ENCODE peak calls at places on chromosomes 2 and 18, in four cellular contexts. S is stomach, J is GM12878, F is A549. Y is an unnamed sample.
A peak's percentile ranks its signal among the peaks of the same experiment; 100 is the strongest.

GRCh38 chr2:127407091-127407490 is 11.1 kb upstream of the PROC start:
- DNase-seq in S (no peak), J (no peak), F (no peak), Y (no peak)

GRCh38 chr2:239167011-239167673 is 233.7 kb downstream of the HDAC4 start:
- DNase-seq in S (no peak), J (no peak), F (no peak), Y (peak; percentile 30)

GRCh38 chr2:205629021-205629817 is 53.1 kb upstream of the NRP2 start:
- DNase-seq in S (no peak), J (no peak), F (no peak), Y (no peak)

GRCh38 chr18:61742555-61743429 is 150.0 kb downstream of the RNF152 start:
- DNase-seq in S (no peak), J (no peak), F (no peak), Y (no peak)

GRCh38 chr18:6920099-6920955 is 190.8 kb downstream of the ARHGAP28 start:
- DNase-seq in S (peak; percentile 77), J (no peak), F (peak; percentile 63), Y (peak; percentile 73)

GRCh38 chr2:78890940-78891339 is 134.6 kb upstream of the REG3G start:
- DNase-seq in S (no peak), J (no peak), F (no peak), Y (no peak)

GRCh38 chr18:56146565-56146964 is 491.8 kb downstream of the TXNL1 start:
- DNase-seq in S (no peak), J (no peak), F (no peak), Y (no peak)

GRCh38 chr18:832085-832681 is 20.1 kb upstream of the YES1 start:
- DNase-seq in S (peak; percentile 32), J (no peak), F (peak; percentile 43), Y (peak; percentile 65)

GRCh38 chr2:230796280-230796862 is 68.4 kb upstream of the ITM2C start:
- DNase-seq in S (no peak), J (no peak), F (no peak), Y (no peak)

GRCh38 chr2:220077488-220077887 is 450.1 kb downstream of the SLC4A3 start:
- DNase-seq in S (no peak), J (no peak), F (peak; percentile 54), Y (no peak)

GRCh38 chr2:240410808-240411207 is 24.7 kb upstream of the GPC1 start:
- DNase-seq in S (no peak), J (no peak), F (no peak), Y (no peak)

GRCh38 chr2:225366731-225367130 is 32.8 kb upstream of the NYAP2 start:
- DNase-seq in S (no peak), J (no peak), F (no peak), Y (no peak)

GRCh38 chr2:225027061-225027762 is 15.1 kb downstream of the DOCK10 start:
- DNase-seq in S (no peak), J (no peak), F (no peak), Y (no peak)

GRCh38 chr2:27809761-27810241 is 38.3 kb downstream of the MRPL33 start:
- DNase-seq in S (no peak), J (no peak), F (peak; percentile 51), Y (no peak)

GRCh38 chr2:193141-193552 is 70.7 kb downstream of the SH3YL1 start:
- DNase-seq in S (no peak), J (peak; percentile 57), F (no peak), Y (no peak)

GRCh38 chr18:13464432-13465125 is 246.0 kb downstream of the LDLRAD4 start:
- DNase-seq in S (peak; percentile 39), J (peak; percentile 44), F (no peak), Y (peak; percentile 59)

GRCh38 chr2:137333386-137333972 is 568.1 kb downstream of the THSD7B start:
- DNase-seq in S (no peak), J (peak; percentile 1), F (no peak), Y (no peak)

GRCh38 chr2:61705625-61706024 is 148.2 kb downstream of the FAM161A start:
- DNase-seq in S (no peak), J (no peak), F (no peak), Y (no peak)

GRCh38 chr2:27527182-27527581 is 30.5 kb downstream of the GCKR start:
- DNase-seq in S (no peak), J (no peak), F (no peak), Y (no peak)

GRCh38 chr2:217247511-217247910 is 387.6 kb upstream of the TNP1 start:
- DNase-seq in S (peak; percentile 33), J (no peak), F (no peak), Y (no peak)

GRCh38 chr2:108583903-108584520 is 49.7 kb downstream of the LIMS1 start:
- DNase-seq in S (peak; percentile 70), J (no peak), F (peak; percentile 81), Y (peak; percentile 66)

GRCh38 chr2:27807476-27807875 is 36.0 kb downstream of the MRPL33 start:
- DNase-seq in S (peak; percentile 51), J (no peak), F (peak; percentile 62), Y (peak; percentile 32)

GRCh38 chr2:191679818-191680600 is 2.1 kb downstream of the NABP1 start:
- DNase-seq in S (no peak), J (no peak), F (peak; percentile 75), Y (no peak)

GRCh38 chr2:224159345-224159928 is 120.4 kb upstream of the SERPINE2 start:
- DNase-seq in S (no peak), J (no peak), F (no peak), Y (no peak)

GRCh38 chr2:128292599-128293425 is 25.9 kb downstream of the HS6ST1 start:
- DNase-seq in S (no peak), J (no peak), F (no peak), Y (no peak)

GRCh38 chr2:172409042-172409441 is 18.3 kb upstream of the ITGA6 start:
- DNase-seq in S (no peak), J (no peak), F (no peak), Y (no peak)

GRCh38 chr2:133570547-133570946 is 2.3 kb upstream of the NCKAP5 start:
- DNase-seq in S (no peak), J (no peak), F (no peak), Y (no peak)

GRCh38 chr18:10787293-10787901 is 261.6 kb downstream of the NAPG start:
- DNase-seq in S (peak; percentile 77), J (peak; percentile 77), F (peak; percentile 69), Y (peak; percentile 78)

GRCh38 chr2:70569559-70569958 is 15.9 kb upstream of the TGFA start:
- DNase-seq in S (no peak), J (no peak), F (no peak), Y (no peak)

GRCh38 chr18:57691363-57691762 is 69.7 kb upstream of the NARS1 start:
- DNase-seq in S (no peak), J (no peak), F (no peak), Y (no peak)

GRCh38 chr2:68907232-68907922 is 36.2 kb upstream of the BMP10 start:
- DNase-seq in S (no peak), J (no peak), F (no peak), Y (no peak)

GRCh38 chr18:48139427-48140347 is 209.2 kb upstream of the SMAD2 start:
- DNase-seq in S (peak; percentile 92), J (no peak), F (no peak), Y (peak; percentile 93)

DNA sequence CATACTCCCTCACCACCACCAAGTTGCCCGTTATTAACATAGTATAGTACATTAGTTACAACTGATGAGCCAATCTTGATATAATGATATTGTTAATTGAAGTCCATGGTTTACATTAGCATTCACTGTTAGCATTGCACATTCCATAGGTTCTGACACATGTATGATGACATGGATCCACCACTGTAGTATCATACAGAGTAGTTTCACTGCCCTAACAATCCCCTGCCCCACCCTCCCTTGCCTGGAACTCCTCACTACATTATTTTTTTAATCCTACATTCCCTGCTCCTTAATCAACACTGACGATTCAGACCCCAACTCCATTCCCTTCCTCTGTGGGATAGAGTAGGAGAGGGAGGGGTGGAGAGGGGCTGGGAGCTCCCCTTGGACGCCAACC is 20.2 kb upstream of the ST3GAL5 start:
- DNase-seq in S (no peak), J (no peak), F (no peak), Y (no peak)
- TF ChIP-seq EP300 in S (no peak), J (no peak), F (no peak), Y (no peak)

DNA sequence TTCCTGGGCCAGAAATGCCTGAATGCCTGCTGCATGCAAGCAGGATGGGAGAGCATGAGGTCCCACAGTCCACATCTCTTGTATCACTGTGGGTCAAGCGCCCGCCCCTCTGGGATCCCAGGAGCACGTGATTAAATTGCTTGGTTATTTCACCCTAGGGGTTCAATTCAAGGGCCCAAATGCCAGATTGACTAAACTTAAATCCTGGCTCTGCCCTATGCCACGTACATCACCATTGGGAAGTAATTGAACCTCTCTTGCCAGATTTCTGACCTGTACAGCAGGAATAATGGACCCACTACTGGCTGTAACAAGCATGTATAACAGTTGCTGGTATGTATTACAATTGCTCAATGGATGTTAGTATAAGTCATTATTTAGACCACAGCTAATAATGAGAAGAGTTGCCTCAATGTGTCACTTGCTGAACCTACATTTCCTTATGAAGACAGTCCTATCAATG is 19.9 kb downstream of the FHL2 start:
- DNase-seq in S (no peak), J (no peak), F (no peak), Y (no peak)
- TF ChIP-seq EP300 in S (no peak), J (no peak), F (no peak), Y (no peak)

GRCh38 chr18:59885579-59886163 is 14.1 kb upstream of the PMAIP1 start:
- DNase-seq in S (no peak), J (peak; percentile 78), F (no peak), Y (no peak)
- TF ChIP-seq EP300 in S (no peak), J (peak; percentile 88), F (no peak), Y (no peak)

DNA sequence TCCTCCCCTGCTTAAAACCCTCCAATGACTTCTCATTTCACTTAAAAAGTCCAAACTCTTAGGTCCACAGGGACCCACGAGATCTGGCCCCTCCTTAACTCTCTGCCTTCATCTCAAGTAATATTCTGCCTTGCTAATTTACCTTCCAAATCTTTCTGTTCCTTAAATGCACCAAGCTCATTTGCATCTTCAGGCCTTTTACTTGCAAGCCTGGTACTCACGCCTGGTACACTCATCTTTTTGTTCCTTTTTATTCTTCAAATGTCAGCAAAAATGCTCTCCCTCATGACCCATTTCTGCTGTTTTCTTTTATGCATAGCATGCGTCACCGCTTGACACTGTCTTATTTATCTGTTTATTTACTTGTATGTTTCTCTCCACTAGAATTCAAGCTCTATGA is 2.7 kb upstream of the WIPF1 start:
- DNase-seq in S (no peak), J (no peak), F (no peak), Y (no peak)
- TF ChIP-seq EP300 in S (no peak), J (no peak), F (no peak), Y (no peak)

GRCh38 chr2:226478121-226478809 is 321.4 kb downstream of the IRS1 start:
- DNase-seq in S (peak; percentile 52), J (no peak), F (peak; percentile 93), Y (peak; percentile 10)

GRCh38 chr2:226475650-226476049 is 324.0 kb downstream of the IRS1 start:
- DNase-seq in S (no peak), J (no peak), F (peak; percentile 56), Y (no peak)

GRCh38 chr2:226474131-226474530 is 325.5 kb downstream of the IRS1 start:
- DNase-seq in S (no peak), J (no peak), F (no peak), Y (no peak)

GRCh38 chr2:226471987-226472470 is 327.6 kb downstream of the IRS1 start:
- DNase-seq in S (no peak), J (no peak), F (no peak), Y (no peak)

GRCh38 chr2:226477221-226478120 is 322.1 kb downstream of the IRS1 start:
- DNase-seq in S (no peak), J (no peak), F (no peak), Y (peak; percentile 12)
- TF ChIP-seq EP300 in S (peak; percentile 56), J (no peak), F (no peak), Y (no peak)